ENCODE peak calls at places on chromosomes 13 and 19, in six cellular contexts. G is mammary epithelial cell, J is tibial nerve, V is gastrocnemius medialis, U is astrocyte, T is transverse colon. M is an unnamed sample. For H3K27me3, the result is how much of the 10 kb centered on the place peaks cover.

GRCh38 chr13:39419866-39420265 is 183.1 kb downstream of the LHFPL6 start:
- DNase-seq in T (no peak), V (no peak), J (no peak), G (no peak), U (no peak), M (no peak)

GRCh38 chr13:76638882-76639281 is 247.3 kb downstream of the KCTD12 start:
- DNase-seq in V (no peak), U (no peak), J (no peak), G (peak), T (no peak), M (no peak)

GRCh38 chr13:61029064-61029463 is 386.6 kb downstream of the PCDH20 start:
- DNase-seq in T (no peak), J (no peak), G (no peak), V (no peak), U (no peak), M (no peak)

GRCh38 chr19:18737337-18737953 is 53.7 kb downstream of the COMP start:
- DNase-seq in J (no peak), T (no peak), V (no peak), G (no peak), U (no peak), M (no peak)

GRCh38 chr19:55704494-55705245 is 29.6 kb downstream of the EPN1 start:
- DNase-seq in G (no peak), U (no peak), V (no peak), J (no peak), T (no peak), M (no peak)

GRCh38 chr13:24725379-24725778 is 38.6 kb upstream of the RNF17 start:
- DNase-seq in U (no peak), V (no peak), J (no peak), G (no peak), T (no peak), M (no peak)

GRCh38 chr19:17404015-17404414 is 1.4 kb downstream of the BST2 start:
- DNase-seq in T (no peak), V (no peak), U (no peak), J (no peak), G (no peak), M (no peak)

GRCh38 chr19:45528149-45528743 is 21.0 kb downstream of the VASP start:
- DNase-seq in V (no peak), G (peak), U (peak), J (no peak), T (no peak), M (no peak)

GRCh38 chr19:16400911-16401675 is 70.7 kb downstream of the EPS15L1 start:
- DNase-seq in G (no peak), T (no peak), U (peak), J (no peak), V (peak), M (peak)

GRCh38 chr13:43830481-43830873 is 43.7 kb upstream of the ENOX1 start:
- DNase-seq in G (peak), J (no peak), V (no peak), U (peak), T (no peak), M (no peak)

GRCh38 chr13:77172650-77173049 is 145.7 kb upstream of the FBXL3 start:
- DNase-seq in G (no peak), J (no peak), V (no peak), T (no peak), U (no peak), M (no peak)

GRCh38 chr19:34838753-34839431 is 65.9 kb upstream of the ZNF599 start:
- DNase-seq in J (no peak), V (no peak), G (peak), T (peak), U (no peak), M (no peak)

GRCh38 chr13:59531571-59532091 is 632.1 kb downstream of the DIAPH3 start:
- DNase-seq in T (peak), G (peak), U (peak), J (peak), V (peak), M (peak)

GRCh38 chr13:78753457-78753856 is 94.5 kb upstream of the OBI1 start:
- DNase-seq in V (no peak), U (no peak), T (no peak), G (no peak), J (no peak), M (no peak)

GRCh38 chr19:3549816-3550215 is 7.6 kb downstream of the MFSD12 start:
- DNase-seq in G (no peak), V (no peak), T (no peak), J (no peak), U (no peak), M (no peak)
- H3K27me3 ChIP-seq in G (under half), V (under half), T (under half), J (under half), U (under half), M (under half)

GRCh38 chr19:4184718-4185352 is 2.3 kb downstream of the ANKRD24 start:
- DNase-seq in U (no peak), V (no peak), J (no peak), T (no peak), G (no peak), M (no peak)

GRCh38 chr19:4187313-4188122 is 5.0 kb downstream of the ANKRD24 start:
- DNase-seq in T (no peak), V (no peak), J (no peak), U (no peak), G (no peak), M (no peak)

GRCh38 chr19:4185413-4186086 is 3.1 kb downstream of the ANKRD24 start:
- DNase-seq in J (no peak), T (no peak), G (no peak), U (no peak), V (no peak), M (no peak)

GRCh38 chr19:4183967-4184717 is 1.7 kb downstream of the ANKRD24 start:
- DNase-seq in J (no peak), V (no peak), T (no peak), U (no peak), G (no peak), M (no peak)

GRCh38 chr19:4186087-4186993 is 3.9 kb downstream of the ANKRD24 start:
- DNase-seq in J (peak), G (peak), T (peak), V (peak), U (peak), M (peak)
- TF ChIP-seq CTCF in J (peak), G (peak), T (peak), V (peak), U (peak), M (peak)

DNA sequence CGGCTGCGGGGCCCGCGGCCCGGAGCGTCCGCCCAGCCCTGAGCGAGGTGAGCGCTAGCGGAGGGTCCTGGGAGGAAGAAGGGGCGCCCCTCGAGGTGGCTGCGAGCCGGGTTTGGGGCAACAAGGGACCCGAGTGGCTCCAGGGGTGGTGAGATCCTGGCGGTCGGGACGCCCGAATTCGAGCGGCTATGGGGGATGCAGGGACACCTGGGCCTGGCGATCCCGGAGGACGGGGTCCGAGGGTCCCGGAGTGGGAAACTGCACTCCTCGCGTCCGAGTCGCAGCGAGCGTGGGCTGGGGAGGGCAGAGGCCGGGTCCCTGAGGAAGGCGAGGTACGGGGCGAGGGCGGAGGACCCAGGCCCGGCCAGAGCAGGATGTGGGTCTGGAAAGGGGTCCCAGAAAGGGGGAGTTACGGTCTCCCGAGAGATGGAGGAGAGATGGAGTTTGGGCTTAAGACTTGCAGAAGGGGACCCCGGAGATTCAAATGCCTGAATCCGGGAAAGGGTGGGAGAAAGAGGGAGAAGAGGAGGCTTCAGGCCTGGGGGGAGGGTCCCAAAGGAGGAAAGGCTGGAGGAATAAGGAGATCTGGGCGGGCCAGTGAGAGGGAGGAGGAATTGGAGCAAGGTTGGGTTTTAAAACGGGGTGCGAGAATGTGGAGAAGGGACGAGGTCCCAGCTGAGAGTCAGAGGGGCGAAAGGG is 542 bp downstream of the CACNG7 start:
- DNase-seq in J (no peak), T (no peak), G (no peak), U (no peak), V (no peak), M (no peak)
- H3K27me3 ChIP-seq in J (under half), T (half or more), G (under half), U (under half), V (half or more), M (under half)

DNA sequence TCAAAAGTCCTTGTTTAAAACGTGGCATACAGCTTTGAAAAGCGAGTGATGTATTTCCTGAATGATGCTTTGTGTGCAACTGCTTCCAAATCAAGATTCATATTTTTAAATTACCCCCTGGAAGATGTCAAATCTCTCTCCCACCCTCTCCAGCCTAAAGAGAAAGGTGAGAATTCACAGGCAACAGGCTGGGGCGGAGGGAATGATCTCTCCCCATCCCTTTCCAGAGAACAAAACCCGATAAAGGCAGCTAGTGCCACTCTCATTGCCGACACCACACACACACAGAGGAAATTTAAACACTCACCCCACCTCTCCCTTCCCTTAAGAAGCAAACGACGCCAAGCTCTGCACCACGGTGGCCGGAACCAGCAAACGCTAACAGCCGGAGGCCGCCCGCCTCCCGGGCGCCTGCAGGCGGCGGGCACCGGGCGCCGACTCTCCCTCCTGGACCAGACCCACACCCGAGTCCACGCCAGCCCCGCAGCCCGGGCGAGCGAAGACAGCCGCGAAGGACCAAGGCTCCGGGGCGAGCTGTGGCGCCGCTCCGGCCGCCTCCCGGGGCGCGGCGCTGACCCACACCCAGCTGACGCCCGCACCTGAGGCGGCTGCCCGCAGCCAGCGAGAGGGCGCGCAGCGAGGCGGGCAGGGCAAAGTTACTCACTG is 485 bp downstream of the LNX2 start:
- DNase-seq in T (peak), U (peak), G (no peak), V (peak), J (peak), M (peak)
- TF ChIP-seq CTCF in T (peak), U (no peak), G (no peak), V (peak), J (peak), M (peak)

GRCh38 chr19:41987141-41987860 is 6.7 kb downstream of the ATP1A3 start:
- DNase-seq in V (no peak), G (no peak), J (no peak), U (no peak), T (no peak), M (no peak)
- H3K27me3 ChIP-seq in V (under half), G (under half), J (under half), U (under half), T (under half), M (under half)

GRCh38 chr13:35990196-35990595 is 141.0 kb downstream of the DCLK1 start:
- DNase-seq in J (no peak), U (no peak), G (no peak), T (no peak), V (no peak), M (no peak)
- TF ChIP-seq CTCF in J (no peak), U (no peak), G (no peak), T (no peak), V (no peak), M (no peak)

M was measured in right atrium auricular region.